ENCODE peak calls at places on chromosomes 7 and 10, in ten cellular contexts. One of them, this sample, is unnamed.

GRCh38 chr10:63633677-63634487 is 112.7 kb downstream of the REEP3 start:
- DNase-seq in A549: peak
- DNase-seq in neural crest cell: no peak
- DNase-seq in NCI-H1436: no peak
- DNase-seq in HEK293T: peak
- DNase-seq in breast epithelium: no peak
- DNase-seq in activated T-cell treated with anti-CD3 and anti-CD28 coated beads, Interleukin-2, amount 50 U/mL, for 24 hours: no peak
- DNase-seq in lung microvascular endothelial cell: peak
- DNase-seq in sciatic nerve: no peak
- DNase-seq in GM19239: no peak
- DNase-seq in this sample: peak

GRCh38 chr7:6725003-6725402 is 18.3 kb upstream of the ZNF12 start:
- DNase-seq in sciatic nerve: no peak
- DNase-seq in neural crest cell: no peak
- DNase-seq in NCI-H1436: no peak
- DNase-seq in HEK293T: no peak
- DNase-seq in lung microvascular endothelial cell: no peak
- DNase-seq in breast epithelium: no peak
- DNase-seq in A549: no peak
- DNase-seq in activated T-cell treated with anti-CD3 and anti-CD28 coated beads, Interleukin-2, amount 50 U/mL, for 24 hours: no peak
- DNase-seq in GM19239: peak
- DNase-seq in this sample: no peak

GRCh38 chr7:151560243-151560642 is 40.5 kb upstream of the RHEB start:
- DNase-seq in lung microvascular endothelial cell: no peak
- DNase-seq in breast epithelium: no peak
- DNase-seq in HEK293T: no peak
- DNase-seq in neural crest cell: no peak
- DNase-seq in NCI-H1436: no peak
- DNase-seq in A549: no peak
- DNase-seq in sciatic nerve: no peak
- DNase-seq in GM19239: no peak
- DNase-seq in activated T-cell treated with anti-CD3 and anti-CD28 coated beads, Interleukin-2, amount 50 U/mL, for 24 hours: no peak
- DNase-seq in this sample: no peak

GRCh38 chr7:104341545-104341944 is 13.1 kb downstream of the LHFPL3 start:
- DNase-seq in breast epithelium: no peak
- DNase-seq in NCI-H1436: no peak
- DNase-seq in HEK293T: peak
- DNase-seq in activated T-cell treated with anti-CD3 and anti-CD28 coated beads, Interleukin-2, amount 50 U/mL, for 24 hours: no peak
- DNase-seq in neural crest cell: no peak
- DNase-seq in sciatic nerve: no peak
- DNase-seq in A549: peak
- DNase-seq in GM19239: no peak
- DNase-seq in lung microvascular endothelial cell: no peak
- DNase-seq in this sample: no peak

GRCh38 chr10:76033457-76034196 is 602.2 kb downstream of the LRMDA start:
- DNase-seq in breast epithelium: peak
- DNase-seq in neural crest cell: no peak
- DNase-seq in NCI-H1436: no peak
- DNase-seq in HEK293T: no peak
- DNase-seq in activated T-cell treated with anti-CD3 and anti-CD28 coated beads, Interleukin-2, amount 50 U/mL, for 24 hours: no peak
- DNase-seq in GM19239: no peak
- DNase-seq in lung microvascular endothelial cell: no peak
- DNase-seq in A549: peak
- DNase-seq in sciatic nerve: no peak
- DNase-seq in this sample: no peak

GRCh38 chr7:45922810-45923209 is 1.7 kb upstream of the IGFBP3 start:
- DNase-seq in A549: peak
- DNase-seq in activated T-cell treated with anti-CD3 and anti-CD28 coated beads, Interleukin-2, amount 50 U/mL, for 24 hours: no peak
- DNase-seq in NCI-H1436: no peak
- DNase-seq in HEK293T: no peak
- DNase-seq in neural crest cell: no peak
- DNase-seq in sciatic nerve: no peak
- DNase-seq in GM19239: no peak
- DNase-seq in breast epithelium: no peak
- DNase-seq in lung microvascular endothelial cell: no peak
- DNase-seq in this sample: peak

GRCh38 chr7:120941064-120941463 is 9.5 kb upstream of the ING3 start:
- DNase-seq in activated T-cell treated with anti-CD3 and anti-CD28 coated beads, Interleukin-2, amount 50 U/mL, for 24 hours: no peak
- DNase-seq in NCI-H1436: no peak
- DNase-seq in A549: no peak
- DNase-seq in HEK293T: no peak
- DNase-seq in lung microvascular endothelial cell: peak
- DNase-seq in GM19239: no peak
- DNase-seq in breast epithelium: no peak
- DNase-seq in neural crest cell: no peak
- DNase-seq in sciatic nerve: no peak
- DNase-seq in this sample: no peak

GRCh38 chr10:63631971-63632370 is 110.8 kb downstream of the REEP3 start:
- DNase-seq in neural crest cell: no peak
- DNase-seq in breast epithelium: no peak
- DNase-seq in HEK293T: no peak
- DNase-seq in GM19239: no peak
- DNase-seq in sciatic nerve: no peak
- DNase-seq in NCI-H1436: no peak
- DNase-seq in activated T-cell treated with anti-CD3 and anti-CD28 coated beads, Interleukin-2, amount 50 U/mL, for 24 hours: no peak
- DNase-seq in lung microvascular endothelial cell: no peak
- DNase-seq in A549: no peak
- DNase-seq in this sample: no peak

GRCh38 chr10:24571870-24572450 is 151.7 kb downstream of the ARHGAP21 start:
- DNase-seq in HEK293T: no peak
- DNase-seq in GM19239: no peak
- DNase-seq in neural crest cell: no peak
- DNase-seq in NCI-H1436: no peak
- DNase-seq in A549: no peak
- DNase-seq in lung microvascular endothelial cell: no peak
- DNase-seq in breast epithelium: no peak
- DNase-seq in sciatic nerve: no peak
- DNase-seq in activated T-cell treated with anti-CD3 and anti-CD28 coated beads, Interleukin-2, amount 50 U/mL, for 24 hours: no peak
- DNase-seq in this sample: no peak